ENCODE peak calls at places on chromosomes 16 and 17, in nine cellular contexts. C is T-helper 1 cell; O is SW 1271; H is activated T-cell treated with anti-CD3 and anti-CD28 coated beads for 1 hour; V is kidney; J is NCI-H748 treated with DMSO at 0.1 percent for 48 hours; X is SW480; Y is activated naive CD4-positive, alpha-beta T cell treated with Interleukin-2 at 50 U/mL for 16 hours; G is mucosa of descending colon. R is an unnamed sample.

GRCh38 chr17:35002876-35003551 is 22.7 kb downstream of the LIG3 start:
- DNase-seq in C (no peak), O (no peak), H (no peak), V (no peak), J (no peak), X (no peak), Y (no peak), G (no peak), R (no peak)

GRCh38 chr16:10992797-10993196 is 48.4 kb downstream of the CLEC16A start:
- DNase-seq in C (no peak), O (peak; percentile 47), H (no peak), V (no peak), J (no peak), X (peak; percentile 70), Y (no peak), G (no peak), R (no peak)

GRCh38 chr16:51624083-51624775 is 473.2 kb upstream of the SALL1 start:
- DNase-seq in C (no peak), O (no peak), H (no peak), V (no peak), J (no peak), X (no peak), Y (no peak), G (no peak), R (no peak)

GRCh38 chr16:24721830-24722238 is 7.6 kb upstream of the TNRC6A start:
- DNase-seq in C (no peak), O (no peak), H (no peak), V (no peak), J (no peak), X (peak; percentile 63), Y (peak; percentile 77), G (no peak), R (no peak)

GRCh38 chr17:58534331-58534730 is 19.9 kb upstream of the MTMR4 start:
- DNase-seq in C (no peak), O (no peak), H (no peak), V (no peak), J (no peak), X (no peak), Y (no peak), G (no peak), R (no peak)

GRCh38 chr16:89318871-89319627 is 101.5 kb downstream of the ZNF778 start:
- DNase-seq in C (no peak), O (no peak), H (no peak), V (peak; percentile 65), J (no peak), X (no peak), Y (no peak), G (no peak), R (no peak)

GRCh38 chr17:78375401-78376079 is 2.9 kb upstream of the PGS1 start:
- DNase-seq in C (no peak), O (no peak), H (no peak), V (no peak), J (no peak), X (no peak), Y (no peak), G (no peak), R (no peak)

GRCh38 chr16:84947022-84947421 is 64.3 kb downstream of the ZDHHC7 start:
- DNase-seq in C (no peak), O (no peak), H (no peak), V (no peak), J (no peak), X (no peak), Y (no peak), G (no peak), R (no peak)

GRCh38 chr16:2388875-2389433 is 40.3 kb upstream of the CCNF start:
- DNase-seq in C (no peak), O (no peak), H (no peak), V (no peak), J (peak; percentile 27), X (no peak), Y (no peak), G (no peak), R (no peak)

GRCh38 chr17:37425268-37425667 is 18.6 kb downstream of the TADA2A start:
- DNase-seq in C (no peak), O (no peak), H (no peak), V (no peak), J (no peak), X (no peak), Y (no peak), G (no peak), R (no peak)

GRCh38 chr16:11386791-11387546 is 41.7 kb downstream of the RMI2 start:
- DNase-seq in C (no peak), O (no peak), H (no peak), V (peak; percentile 69), J (no peak), X (no peak), Y (no peak), G (no peak), R (peak; percentile 74)

GRCh38 chr17:76027159-76027839 is at the start of gene EVPL:
- DNase-seq in C (no peak), O (no peak), H (no peak), V (peak; percentile 94), J (no peak), X (peak; percentile 84), Y (no peak), G (peak; percentile 94), R (no peak)